ENCODE peak calls at places on chromosomes 4 and X, in four cellular contexts. D, I, B and Y are unnamed samples.

GRCh38 chr4:41460641-41461040 is 77.3 kb upstream of the LIMCH1 start:
- DNase-seq in D (no peak), I (no peak), B (no peak), Y (no peak)

GRCh38 chrX:121030083-121030482 is 17.3 kb upstream of the GLUD2 start:
- DNase-seq in D (no peak), I (no peak), B (no peak), Y (no peak)

GRCh38 chrX:124478046-124478445 is 131.7 kb downstream of the SH2D1A start:
- DNase-seq in D (no peak), I (no peak), B (no peak), Y (no peak)

GRCh38 chr4:119832731-119833233 is 204.2 kb upstream of the PDE5A start:
- DNase-seq in D (no peak), I (no peak), B (no peak), Y (no peak)

GRCh38 chrX:27966955-27967354 is 14.3 kb downstream of the DCAF8L1 start:
- DNase-seq in D (peak), I (no peak), B (no peak), Y (no peak)

GRCh38 chrX:103376118-103376978 is at the start of gene BEX3:
- DNase-seq in D (peak), I (peak), B (peak), Y (peak)

GRCh38 chr4:832108-832507 is 6.2 kb upstream of the CPLX1 start:
- DNase-seq in D (no peak), I (no peak), B (peak), Y (no peak)

GRCh38 chrX:24090300-24091200 is 35.8 kb downstream of the EIF2S3 start:
- DNase-seq in D (no peak), I (no peak), B (no peak), Y (no peak)

GRCh38 chrX:39397561-39398200 is 596.4 kb downstream of the MID1IP1 start:
- DNase-seq in D (no peak), I (no peak), B (no peak), Y (no peak)

GRCh38 chr4:120838784-120839183 is 83.7 kb downstream of the PRDM5 start:
- DNase-seq in D (no peak), I (no peak), B (peak), Y (no peak)

GRCh38 chrX:149829751-149830191 is 48.0 kb downstream of the MAGEA9 start:
- DNase-seq in D (peak), I (no peak), B (no peak), Y (no peak)

GRCh38 chr4:88138561-88138960 is 19.9 kb downstream of the ABCG2 start:
- DNase-seq in D (peak), I (no peak), B (no peak), Y (no peak)

GRCh38 chr4:132227349-132228165 is 921.5 kb upstream of the PCDH10 start:
- DNase-seq in D (peak), I (peak), B (no peak), Y (no peak)

GRCh38 chr4:110091426-110091825 is 107.0 kb downstream of the ELOVL6 start:
- DNase-seq in D (peak), I (no peak), B (no peak), Y (no peak)

GRCh38 chr4:2276581-2277325 is 14.8 kb upstream of the MXD4 start:
- DNase-seq in D (no peak), I (peak), B (no peak), Y (no peak)

GRCh38 chr4:104429150-104429741 is 65.4 kb downstream of the CXXC4 start:
- DNase-seq in D (no peak), I (no peak), B (no peak), Y (no peak)

GRCh38 chr4:155529197-155529596 is 137.5 kb upstream of the GUCY1A1 start:
- DNase-seq in D (peak), I (no peak), B (no peak), Y (no peak)

GRCh38 chr4:2057382-2058065 is 1.6 kb upstream of the NAT8L start:
- DNase-seq in D (no peak), I (no peak), B (no peak), Y (no peak)

GRCh38 chrX:80765226-80765625 is 44.5 kb downstream of the BRWD3 start:
- DNase-seq in D (peak), I (no peak), B (no peak), Y (no peak)

GRCh38 chr4:119132306-119132705 is 3.3 kb upstream of the MYOZ2 start:
- DNase-seq in D (peak), I (no peak), B (no peak), Y (no peak)

DNA sequence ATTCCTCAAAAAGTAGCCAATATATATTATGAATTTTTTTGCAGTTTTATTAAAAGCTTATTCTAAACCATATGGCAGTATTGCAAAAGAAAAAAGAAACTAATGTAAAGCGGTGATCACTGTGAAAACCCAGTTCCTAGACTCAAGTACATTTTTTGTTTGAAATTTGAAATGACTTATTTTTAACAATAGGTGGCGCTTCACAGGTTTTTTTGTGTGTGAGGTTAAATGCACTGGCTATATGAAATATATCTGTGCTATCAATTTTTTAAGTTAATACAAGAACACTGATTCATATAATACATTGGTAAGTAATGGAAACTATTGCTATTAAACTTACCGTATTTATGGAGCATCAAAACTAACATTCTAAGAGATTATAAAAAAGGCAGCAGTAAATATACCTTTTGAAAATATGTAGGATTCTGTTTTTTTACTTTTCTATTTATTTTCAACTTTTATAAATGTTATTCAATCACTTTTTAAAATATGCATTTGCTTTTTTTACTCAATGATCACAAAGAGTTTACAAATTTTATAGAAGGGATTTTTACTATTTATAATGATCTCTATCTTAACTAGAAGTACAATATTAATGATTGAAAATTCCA is 5.6 kb upstream of the SPRY1 start:
- DNase-seq in D (peak), I (no peak), B (no peak), Y (no peak)
- TF ChIP-seq CTCF in D (peak), I (no peak), B (peak), Y (peak)

GRCh38 chrX:21412883-21413282 is 38.7 kb downstream of the CNKSR2 start:
- DNase-seq in D (no peak), I (no peak), B (no peak), Y (no peak)
- H3K27ac ChIP-seq in D (no peak), I (no peak), B (no peak), Y (no peak)

GRCh38 chr4:8019396-8020365 is 80.0 kb upstream of the AFAP1 start:
- DNase-seq in D (no peak), I (no peak), B (peak), Y (no peak)
- H3K4me3 ChIP-seq in D (no peak), I (no peak), B (no peak), Y (no peak)

DNA sequence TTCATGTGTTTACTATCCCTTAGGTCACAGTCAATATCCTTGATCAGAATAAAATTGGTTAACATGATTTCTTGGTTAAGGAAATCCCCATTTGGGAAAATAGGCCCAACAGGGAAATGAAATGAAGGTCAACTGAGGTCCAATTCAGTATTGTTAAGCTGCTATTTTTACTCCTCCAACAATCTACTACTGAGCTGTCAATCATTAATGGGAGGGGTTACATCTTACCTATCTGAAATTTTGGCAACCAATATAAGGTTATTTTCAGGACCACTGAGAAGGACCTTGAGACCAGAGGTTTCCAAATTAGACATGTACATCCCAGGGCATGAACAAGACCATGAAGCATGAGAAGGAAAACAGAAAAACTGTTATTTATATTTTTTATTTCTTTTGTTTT is 64.2 kb upstream of the ALG13 start:
- DNase-seq in D (no peak), I (no peak), B (no peak), Y (no peak)
- TF ChIP-seq CTCF in D (no peak), I (no peak), B (no peak), Y (no peak)

DNA sequence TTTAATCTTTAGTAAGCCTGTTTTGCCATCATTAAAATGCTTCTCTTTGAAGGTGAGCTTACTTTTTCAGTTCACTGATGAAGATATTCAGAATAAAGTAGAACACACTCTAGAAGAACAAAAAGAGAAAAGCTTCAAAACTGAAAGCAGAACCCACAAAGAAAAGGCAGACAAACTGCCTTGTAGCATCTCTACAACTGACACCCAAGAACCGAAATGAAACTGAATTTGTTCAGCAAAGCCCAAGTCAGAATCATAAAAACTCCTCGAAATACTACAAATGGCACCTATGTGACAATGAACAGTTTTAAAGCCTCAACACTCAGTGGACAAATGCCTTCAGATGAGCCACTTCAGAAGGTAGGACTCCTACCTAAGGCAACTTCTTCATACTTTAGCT is 83.6 kb downstream of the MAML3 start:
- DNase-seq in D (no peak), I (no peak), B (no peak), Y (no peak)
- H3K27ac ChIP-seq in D (no peak), I (no peak), B (no peak), Y (no peak)